ENCODE peak calls at places on chromosomes 12 and 14, in four cellular contexts. R is stomach; I is pancreas; X is CD4-positive, alpha-beta memory T cell. C is an unnamed sample. For H3K4me1, H3K9me3 and H3K27me3, the result is how much of the 10 kb centered on the place peaks cover.

GRCh38 chr12:113473942-113474341 is 2.3 kb upstream of the LHX5 start:
- DNase-seq in I (no peak), R (no peak), X (no peak), C (no peak)

GRCh38 chr12:116426391-116427136 is 132.6 kb upstream of the MAP1LC3B2 start:
- DNase-seq in I (peak), R (no peak), X (no peak), C (no peak)

GRCh38 chr12:51082561-51083139 is 746 bp downstream of the CSRNP2 start:
- DNase-seq in X (peak), R (no peak), I (no peak), C (peak)

GRCh38 chr14:48936352-48936751 is 649.8 kb downstream of the RPS29 start:
- DNase-seq in R (no peak), I (no peak), X (no peak), C (no peak)

GRCh38 chr12:19757317-19757877 is 318.1 kb downstream of the AEBP2 start:
- DNase-seq in I (no peak), X (no peak), R (no peak), C (no peak)

GRCh38 chr12:55789171-55789570 is 28.4 kb downstream of the SARNP start:
- DNase-seq in X (no peak), R (no peak), I (no peak), C (no peak)

GRCh38 chr14:57068511-57068910 is 200.2 kb downstream of the EXOC5 start:
- DNase-seq in R (no peak), I (no peak), X (no peak), C (no peak)

GRCh38 chr12:12786716-12787601 is 1.5 kb downstream of the APOLD1 start:
- DNase-seq in X (peak), R (peak), I (peak), C (peak)

GRCh38 chr14:95774265-95775160 is 60.6 kb upstream of the TCL1A start:
- DNase-seq in I (peak), R (peak), X (peak), C (peak)

GRCh38 chr12:13181375-13182070 is 15.0 kb upstream of the EMP1 start:
- DNase-seq in X (no peak), R (no peak), I (no peak), C (no peak)

GRCh38 chr12:112870267-112870980 is 36.3 kb upstream of the OAS1 start:
- DNase-seq in I (no peak), R (no peak), X (no peak), C (no peak)

GRCh38 chr14:29222671-29223268 is 456.2 kb downstream of the FOXG1 start:
- DNase-seq in R (no peak), I (no peak), X (no peak), C (no peak)

GRCh38 chr12:101044512-101045074 is 165.4 kb downstream of the SLC5A8 start:
- DNase-seq in R (no peak), X (no peak), I (no peak), C (no peak)

GRCh38 chr14:70601162-70601561 is 707 bp upstream of the MED6 start:
- DNase-seq in I (no peak), R (no peak), X (no peak), C (no peak)

GRCh38 chr12:129193263-129193871 is 340.1 kb downstream of the GLT1D1 start:
- DNase-seq in X (no peak), R (peak), I (no peak), C (no peak)

GRCh38 chr12:66065623-66066022 is 64.9 kb downstream of the LLPH start:
- DNase-seq in X (no peak), I (no peak), R (no peak), C (no peak)

GRCh38 chr14:102279688-102280348 is 25.1 kb downstream of the MOK start:
- DNase-seq in I (peak), X (no peak), R (no peak), C (no peak)

GRCh38 chr14:69260979-69261605 is 1.1 kb downstream of the GALNT16 start:
- DNase-seq in X (peak), R (peak), I (peak), C (no peak)

GRCh38 chr14:70188608-70189540 is at the start of gene SLC8A3:
- DNase-seq in R (peak), I (no peak), X (no peak), C (no peak)

GRCh38 chr12:114316076-114316475 is 89.9 kb downstream of the TBX5 start:
- DNase-seq in R (no peak), X (no peak), I (no peak), C (no peak)

GRCh38 chr12:125246346-125246656 is 181.1 kb downstream of the AACS start:
- DNase-seq in X (no peak), I (no peak), R (no peak), C (no peak)

GRCh38 chr14:51546603-51547258 is 105.0 kb upstream of the FRMD6 start:
- DNase-seq in R (no peak), I (no peak), X (no peak), C (no peak)

GRCh38 chr14:101554991-101555668 is 6.2 kb upstream of the DIO3 start:
- DNase-seq in R (no peak), I (no peak), X (no peak), C (no peak)

GRCh38 chr12:107760207-107760816 is 625 bp downstream of the PRDM4 start:
- DNase-seq in R (no peak), X (peak), I (peak), C (no peak)

GRCh38 chr14:102590667-102591099 is 1.8 kb upstream of the RCOR1 start:
- DNase-seq in I (peak), X (no peak), R (peak), C (no peak)

GRCh38 chr14:101024686-101025085 is 121.2 kb upstream of the RTL1 start:
- DNase-seq in X (no peak), R (no peak), I (peak), C (no peak)

GRCh38 chr14:55160989-55161388 is 30.4 kb downstream of the DLGAP5 start:
- DNase-seq in X (peak), R (no peak), I (no peak), C (peak)

GRCh38 chr14:80974338-80975078 is 19.1 kb downstream of the TSHR start:
- DNase-seq in R (no peak), X (no peak), I (no peak), C (no peak)

GRCh38 chr14:21054123-21054767 is 3.4 kb upstream of the RNASE8 start:
- DNase-seq in I (no peak), R (no peak), X (no peak), C (no peak)

GRCh38 chr12:76976777-76977465 is 88.4 kb downstream of the E2F7 start:
- DNase-seq in X (no peak), R (no peak), I (no peak), C (no peak)

GRCh38 chr14:105283028-105283427 is 17.8 kb downstream of the BRF1 start:
- DNase-seq in I (no peak), R (no peak), X (no peak), C (no peak)

GRCh38 chr12:92255741-92256140 is 110.1 kb upstream of the BTG1 start:
- DNase-seq in R (no peak), I (no peak), X (no peak), C (no peak)

GRCh38 chr12:12902036-12902435 is 10.7 kb downstream of the GPRC5A start:
- DNase-seq in X (no peak), R (no peak), I (no peak), C (no peak)

GRCh38 chr12:1740161-1740948 is 49.5 kb downstream of the ADIPOR2 start:
- DNase-seq in I (no peak), X (no peak), R (no peak), C (no peak)

DNA sequence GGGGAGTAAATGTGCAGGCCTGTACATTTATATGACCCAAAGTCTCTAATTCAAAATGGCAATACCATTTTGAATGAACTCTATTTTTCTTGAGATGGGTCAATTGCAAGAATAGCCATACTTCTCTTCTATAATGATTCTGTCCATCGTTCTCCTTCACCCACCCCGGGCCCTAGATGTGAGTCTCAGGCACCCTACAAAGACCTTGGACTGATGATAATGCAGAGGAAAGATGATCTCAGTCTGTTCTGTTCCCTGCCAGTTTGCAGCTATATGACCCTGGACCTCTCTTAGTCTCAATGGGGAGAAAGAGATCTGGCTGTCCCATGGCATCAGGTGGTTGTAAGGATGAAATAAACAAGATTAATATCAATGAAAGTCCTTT is 30.1 kb downstream of the VCPKMT start:
- DNase-seq in R (no peak), X (no peak), I (no peak), C (no peak)
- H3K4me1 ChIP-seq in R (under half), X (half or more), I (under half), C (half or more)

GRCh38 chr14:104230946-104231345 is 92.6 kb downstream of the KIF26A start:
- DNase-seq in R (no peak), X (no peak), I (no peak), C (no peak)
- H3K9me3 ChIP-seq in R (under half), X (under half), I (under half), C (under half)

GRCh38 chr14:62117718-62118164 is 355.5 kb downstream of the SNAPC1 start:
- DNase-seq in R (no peak), I (no peak), X (no peak), C (no peak)
- H3K27me3 ChIP-seq in R (under half), I (under half), X (under half), C (under half)

DNA sequence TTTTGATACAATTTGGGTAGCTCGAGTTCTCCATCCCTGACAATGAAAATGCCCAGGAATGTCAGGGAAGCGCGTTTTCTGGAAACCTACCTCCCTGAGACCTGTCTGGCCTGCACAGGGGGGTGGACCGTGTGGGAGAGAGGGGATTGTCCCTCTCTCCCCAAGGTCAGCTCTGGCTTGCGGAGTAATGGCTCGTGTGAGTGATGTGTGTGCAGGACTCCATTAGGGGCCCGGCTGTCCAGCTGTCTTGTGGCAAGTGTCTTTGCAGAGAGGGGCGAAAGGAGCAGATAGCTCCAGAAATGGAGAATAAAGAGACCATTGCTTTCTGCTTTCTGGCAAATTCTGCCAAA is 215.3 kb downstream of the CHST11 start:
- DNase-seq in R (no peak), X (no peak), I (peak), C (no peak)
- H3K4me1 ChIP-seq in R (half or more), X (half or more), I (under half), C (under half)

GRCh38 chr14:27114180-27114579 is 516.3 kb upstream of the NOVA1 start:
- DNase-seq in I (no peak), X (no peak), R (no peak), C (no peak)
- H3K9me3 ChIP-seq in I (under half), X (under half), R (under half), C (under half)

DNA sequence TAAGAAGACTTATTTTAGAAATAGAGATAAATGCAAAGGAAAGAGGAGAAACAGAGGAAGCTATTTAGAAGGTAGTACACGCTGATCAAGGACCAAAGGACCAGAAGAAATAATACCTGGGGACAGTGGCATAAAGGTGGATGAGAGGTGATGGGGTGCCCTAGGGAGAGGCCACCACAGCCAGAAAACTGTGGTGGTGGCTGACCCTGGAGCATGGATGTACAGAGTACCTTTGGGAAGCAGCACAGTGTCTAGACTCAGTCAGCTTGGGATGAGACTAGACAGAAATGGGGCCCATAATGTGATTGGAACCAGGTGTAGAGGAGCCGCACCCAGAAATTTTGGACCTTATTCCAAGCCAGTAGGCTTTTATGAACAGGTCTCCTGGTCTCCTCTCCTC is 17.2 kb downstream of the RASSF8 start:
- DNase-seq in X (no peak), R (no peak), I (no peak), C (no peak)
- H3K27me3 ChIP-seq in X (under half), R (under half), I (under half), C (under half)

DNA sequence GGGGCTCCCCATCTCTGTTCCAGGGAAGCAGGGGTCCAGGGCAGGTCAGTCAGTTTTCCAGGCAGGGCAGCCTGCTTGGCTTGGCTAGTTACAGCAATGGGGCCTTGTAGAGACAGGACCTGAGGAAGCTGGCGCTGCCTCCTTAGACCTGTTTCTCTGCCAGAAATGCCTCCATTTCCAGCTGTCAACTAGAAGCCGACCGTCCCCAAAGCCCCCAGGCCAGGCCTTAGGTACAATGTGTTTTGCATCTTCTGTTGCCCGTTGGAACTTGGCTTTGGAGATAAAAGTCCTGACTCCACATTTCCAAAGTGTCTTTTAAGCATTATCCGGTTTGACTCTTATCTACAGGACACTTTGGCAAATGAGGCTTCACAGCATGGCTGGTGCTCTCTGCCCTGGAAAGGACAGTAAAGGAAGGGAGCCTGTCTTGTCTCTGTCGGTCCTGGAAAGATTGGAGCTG is 42.6 kb downstream of the KRT80 start:
- DNase-seq in I (no peak), R (no peak), X (no peak), C (no peak)
- H3K4me1 ChIP-seq in I (under half), R (half or more), X (under half), C (under half)